ENCODE peak calls at places on chromosomes 4 and X, in eight cellular contexts. R is breast epithelium, X is uterus, I is ovary, W is A549, H is upper lobe of left lung, P is IMR-90, A is sigmoid colon. G is an unnamed sample.

GRCh38 chrX:115058276-115058675 is 40.9 kb upstream of the IL13RA2 start:
- DNase-seq in I (no peak), X (no peak), W (no peak), A (peak; percentile 58), H (no peak), R (peak; percentile 19), P (peak; percentile 91), G (no peak)

GRCh38 chrX:103092942-103093341 is at the start of gene NXF3:
- DNase-seq in R (no peak), H (no peak), X (no peak), A (no peak), I (no peak), W (no peak), P (no peak), G (no peak)

GRCh38 chr4:153757407-153757806 is 2.4 kb downstream of the RNF175 start:
- DNase-seq in R (no peak), A (no peak), I (no peak), W (no peak), H (no peak), X (no peak), P (no peak), G (no peak)

GRCh38 chrX:149312097-149312496 is 193.0 kb downstream of the IDS start:
- DNase-seq in P (no peak), A (no peak), I (no peak), H (no peak), R (no peak), X (no peak), W (no peak), G (no peak)

GRCh38 chrX:43559643-43560042 is 96.5 kb upstream of the MAOA start:
- DNase-seq in X (peak; percentile 39), W (peak; percentile 41), P (peak; percentile 2), A (peak; percentile 66), H (peak; percentile 39), I (peak; percentile 40), R (peak; percentile 33), G (no peak)

GRCh38 chrX:23792861-23793553 is 10.0 kb downstream of the SAT1 start:
- DNase-seq in P (no peak), I (no peak), H (peak; percentile 59), X (no peak), R (no peak), W (no peak), A (no peak), G (no peak)

GRCh38 chr4:153472122-153473037 is 6.2 kb downstream of the TMEM131L start:
- DNase-seq in A (no peak), R (no peak), W (no peak), H (no peak), X (no peak), I (no peak), P (no peak), G (no peak)

GRCh38 chr4:111628437-111628836 is 516.8 kb upstream of the FAM241A start:
- DNase-seq in H (no peak), X (no peak), I (no peak), R (no peak), A (no peak), W (no peak), P (no peak), G (no peak)

GRCh38 chrX:40912166-40912565 is 173.1 kb upstream of the USP9X start:
- DNase-seq in R (no peak), I (no peak), A (no peak), X (no peak), H (no peak), W (no peak), P (no peak), G (no peak)

GRCh38 chr4:5571646-5572045 is 136.7 kb downstream of the EVC2 start:
- DNase-seq in A (no peak), H (no peak), X (no peak), P (no peak), I (no peak), W (no peak), R (no peak), G (no peak)

GRCh38 chrX:45771560-45772340 is 571.1 kb upstream of the DIPK2B start:
- DNase-seq in I (no peak), W (peak; percentile 38), A (no peak), R (no peak), X (no peak), H (peak; percentile 50), P (peak; percentile 80), G (no peak)

GRCh38 chr4:171793723-171794122 is 19.5 kb upstream of the GALNTL6 start:
- DNase-seq in I (no peak), H (no peak), P (no peak), R (no peak), W (no peak), X (no peak), A (no peak), G (no peak)

GRCh38 chrX:132001127-132001526 is 22.0 kb upstream of the STK26 start:
- DNase-seq in W (no peak), A (no peak), R (no peak), H (no peak), P (no peak), X (no peak), I (no peak), G (no peak)

DNA sequence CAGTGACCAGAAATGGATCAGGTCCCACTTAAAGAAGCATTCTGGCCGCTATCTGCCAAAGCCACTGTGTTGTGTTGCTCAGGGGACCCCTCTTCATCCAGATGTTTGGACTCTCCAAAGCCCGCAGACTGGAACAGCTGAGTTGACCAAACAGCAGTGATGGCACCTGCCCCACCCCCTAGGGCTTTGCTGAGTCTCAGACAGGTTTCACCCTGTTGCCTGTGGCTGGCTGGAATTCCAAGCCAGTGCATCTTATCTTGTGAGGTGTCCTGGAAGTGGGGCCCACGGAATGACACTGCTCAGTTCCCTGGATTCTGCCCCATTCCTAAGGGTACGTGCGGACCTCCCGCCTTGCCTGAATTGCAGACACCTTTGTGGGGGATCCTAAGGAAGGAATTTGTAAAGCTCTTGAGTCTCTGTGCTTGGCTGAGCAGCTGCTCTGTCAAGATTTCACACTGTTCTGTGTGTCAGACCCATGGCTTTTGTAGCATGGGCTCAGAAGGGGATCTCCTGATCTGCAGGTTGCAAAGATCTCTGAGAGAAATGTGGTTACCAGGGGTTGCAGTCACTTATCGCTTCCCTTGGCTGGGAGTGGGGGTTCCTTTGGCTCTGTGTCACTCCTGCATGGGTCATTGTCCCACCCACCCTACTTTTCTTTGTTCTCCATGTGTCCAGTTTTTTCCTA is 1707.9 kb upstream of the PCDH10 start:
- DNase-seq in P (no peak), H (no peak), A (no peak), R (no peak), I (no peak), X (no peak), W (no peak), G (no peak)
- TF ChIP-seq CTCF in P (no peak), H (no peak), A (no peak), R (no peak), I (no peak), X (no peak), W (no peak), G (no peak)

GRCh38 chr4:40201898-40202297 is 5.1 kb downstream of the RHOH start:
- DNase-seq in P (no peak), A (no peak), I (no peak), W (no peak), X (no peak), R (no peak), H (no peak), G (no peak)
- TF ChIP-seq POLR2A in P (no peak), A (no peak), I (no peak), W (no peak), X (no peak), R (no peak), H (no peak), G (no peak)

GRCh38 chrX:70012756-70013155 is 37.0 kb downstream of the AWAT2 start:
- DNase-seq in W (no peak), H (no peak), P (no peak), R (no peak), X (no peak), I (no peak), A (no peak), G (no peak)

GRCh38 chrX:70013483-70014222 is 36.1 kb downstream of the AWAT2 start:
- DNase-seq in X (no peak), H (no peak), W (no peak), I (no peak), P (no peak), R (no peak), A (no peak), G (no peak)

DNA sequence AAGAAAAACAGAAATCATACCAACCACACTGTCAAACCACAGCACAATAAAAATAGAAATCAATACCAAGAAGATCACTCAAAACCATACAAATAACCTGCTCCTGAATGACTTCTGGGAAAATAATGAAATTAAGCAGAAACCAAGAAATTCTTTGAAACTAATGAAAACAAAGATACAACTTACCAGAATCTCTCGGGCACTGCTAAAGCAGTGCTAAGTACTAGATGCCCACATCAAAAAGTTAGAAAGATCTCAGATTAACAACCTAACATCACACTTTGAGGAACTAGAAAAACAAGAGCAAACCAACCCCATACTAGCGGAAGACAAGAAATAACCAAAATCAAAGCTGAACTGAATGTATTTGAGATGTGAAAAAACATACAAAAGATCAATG is 33.2 kb downstream of the AWAT2 start:
- DNase-seq in A (no peak), W (no peak), X (no peak), P (no peak), I (no peak), R (no peak), H (no peak), G (no peak)
- TF ChIP-seq CTCF in A (no peak), W (no peak), X (no peak), P (no peak), I (no peak), R (no peak), H (no peak), G (no peak)

DNA sequence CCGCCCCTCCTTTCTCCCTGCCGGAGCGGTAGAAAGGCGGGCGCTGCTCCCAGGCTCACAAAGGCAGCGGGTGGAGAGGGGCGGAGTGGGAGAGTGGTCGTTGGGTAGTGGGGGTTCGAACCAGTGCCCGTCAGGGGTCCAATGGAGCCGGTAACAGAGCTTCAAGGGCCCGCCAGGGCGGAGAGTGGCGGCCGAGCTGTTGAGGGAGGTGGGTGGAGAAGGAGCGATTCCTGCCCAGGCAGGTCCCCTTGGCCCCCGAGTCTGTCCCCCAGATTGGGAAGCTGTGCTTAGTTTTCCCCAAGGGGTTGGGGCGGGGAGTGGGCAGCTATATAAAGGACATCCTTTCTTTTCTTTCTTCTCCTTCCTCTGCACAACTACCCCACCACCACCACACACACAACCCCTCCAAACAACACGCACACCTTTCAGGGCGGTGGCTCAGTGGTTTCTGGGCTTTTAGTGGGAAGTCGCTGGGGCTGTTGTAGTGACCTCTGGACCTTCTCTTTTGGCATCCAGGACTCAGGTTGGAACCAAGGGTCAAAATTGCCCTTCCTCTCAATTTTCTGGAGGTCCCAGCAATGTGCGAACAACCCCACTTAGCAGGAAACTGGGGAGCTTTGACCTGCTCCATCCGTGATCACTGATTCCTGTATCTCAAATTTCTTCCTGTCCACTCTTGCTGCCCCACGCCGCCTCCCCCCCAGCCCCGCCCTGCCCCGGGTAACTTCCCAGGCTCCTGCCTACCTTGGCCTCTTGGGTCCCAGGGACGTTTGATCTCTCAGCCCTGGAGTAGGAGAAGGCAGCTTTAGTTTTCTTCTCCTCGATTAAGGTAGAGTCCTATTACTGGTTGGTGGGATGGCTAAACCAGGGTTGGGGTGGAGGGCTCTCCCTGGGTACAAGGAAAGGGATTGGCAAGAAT is 1.9 kb downstream of the EFNB1 start:
- DNase-seq in P (no peak), W (no peak), A (peak; percentile 61), H (peak; percentile 18), X (peak; percentile 14), R (no peak), I (no peak), G (peak; percentile 84)
- TF ChIP-seq POLR2A in P (no peak), W (no peak), A (no peak), H (no peak), X (no peak), R (no peak), I (no peak), G (no peak)

GRCh38 chr4:165604181-165604580 is 225.4 kb downstream of the CPE start:
- DNase-seq in R (no peak), I (no peak), H (no peak), A (no peak), P (no peak), W (no peak), X (no peak), G (no peak)
- TF ChIP-seq CTCF in R (no peak), I (no peak), H (no peak), A (no peak), P (no peak), W (no peak), X (no peak), G (no peak)

G was measured in lower leg skin.